ENCODE peak calls at places on chromosome 1, in eight cellular contexts. One of them, this sample, is unnamed.

GRCh38 chr1:41476807-41477361 is 7.6 kb downstream of the EDN2 start:
- DNase-seq in K562: no peak
- DNase-seq in mesenteric fat pad: no peak
- DNase-seq in epithelial cell of esophagus: no peak
- DNase-seq in lower lobe of right lung: peak
- DNase-seq in DMS153: peak
- DNase-seq in stimulated activated CD4-positive, alpha-beta T cell treated with anti-CD3 and anti-CD28 coated beads, TNF-alpha, amount 100 ng/mL, for 1 hour: no peak
- DNase-seq in activated gamma-delta T cell: no peak
- DNase-seq in this sample: no peak

GRCh38 chr1:143625886-143626285 is 345.9 kb downstream of the FAM72C start:
- DNase-seq in DMS153: no peak
- DNase-seq in K562: peak
- DNase-seq in stimulated activated CD4-positive, alpha-beta T cell treated with anti-CD3 and anti-CD28 coated beads, TNF-alpha, amount 100 ng/mL, for 1 hour: no peak
- DNase-seq in mesenteric fat pad: no peak
- DNase-seq in epithelial cell of esophagus: no peak
- DNase-seq in lower lobe of right lung: no peak
- DNase-seq in activated gamma-delta T cell: no peak
- DNase-seq in this sample: no peak

GRCh38 chr1:199394856-199395255 is 632.7 kb upstream of the NR5A2 start:
- DNase-seq in activated gamma-delta T cell: no peak
- DNase-seq in stimulated activated CD4-positive, alpha-beta T cell treated with anti-CD3 and anti-CD28 coated beads, TNF-alpha, amount 100 ng/mL, for 1 hour: no peak
- DNase-seq in epithelial cell of esophagus: peak
- DNase-seq in DMS153: no peak
- DNase-seq in mesenteric fat pad: no peak
- DNase-seq in K562: no peak
- DNase-seq in lower lobe of right lung: no peak
- DNase-seq in this sample: no peak

GRCh38 chr1:206727981-206728380 is 42.6 kb upstream of the IL19 start:
- DNase-seq in K562: no peak
- DNase-seq in DMS153: no peak
- DNase-seq in activated gamma-delta T cell: no peak
- DNase-seq in lower lobe of right lung: no peak
- DNase-seq in epithelial cell of esophagus: no peak
- DNase-seq in stimulated activated CD4-positive, alpha-beta T cell treated with anti-CD3 and anti-CD28 coated beads, TNF-alpha, amount 100 ng/mL, for 1 hour: no peak
- DNase-seq in mesenteric fat pad: peak
- DNase-seq in this sample: no peak

GRCh38 chr1:174005032-174005431 is 17.1 kb downstream of the RC3H1 start:
- DNase-seq in stimulated activated CD4-positive, alpha-beta T cell treated with anti-CD3 and anti-CD28 coated beads, TNF-alpha, amount 100 ng/mL, for 1 hour: no peak
- DNase-seq in mesenteric fat pad: no peak
- DNase-seq in epithelial cell of esophagus: peak
- DNase-seq in DMS153: peak
- DNase-seq in activated gamma-delta T cell: no peak
- DNase-seq in K562: no peak
- DNase-seq in lower lobe of right lung: no peak
- DNase-seq in this sample: peak

GRCh38 chr1:110084226-110085078 is 14.0 kb upstream of the ALX3 start:
- DNase-seq in DMS153: no peak
- DNase-seq in mesenteric fat pad: no peak
- DNase-seq in K562: no peak
- DNase-seq in stimulated activated CD4-positive, alpha-beta T cell treated with anti-CD3 and anti-CD28 coated beads, TNF-alpha, amount 100 ng/mL, for 1 hour: no peak
- DNase-seq in epithelial cell of esophagus: peak
- DNase-seq in activated gamma-delta T cell: no peak
- DNase-seq in lower lobe of right lung: peak
- DNase-seq in this sample: no peak

GRCh38 chr1:177937931-177938330 is 31.9 kb downstream of the SEC16B start:
- DNase-seq in mesenteric fat pad: no peak
- DNase-seq in DMS153: no peak
- DNase-seq in lower lobe of right lung: no peak
- DNase-seq in activated gamma-delta T cell: no peak
- DNase-seq in epithelial cell of esophagus: peak
- DNase-seq in stimulated activated CD4-positive, alpha-beta T cell treated with anti-CD3 and anti-CD28 coated beads, TNF-alpha, amount 100 ng/mL, for 1 hour: no peak
- DNase-seq in K562: no peak
- DNase-seq in this sample: no peak

GRCh38 chr1:209808059-209808494 is 2.1 kb upstream of the IRF6 start:
- DNase-seq in epithelial cell of esophagus: peak
- DNase-seq in stimulated activated CD4-positive, alpha-beta T cell treated with anti-CD3 and anti-CD28 coated beads, TNF-alpha, amount 100 ng/mL, for 1 hour: no peak
- DNase-seq in DMS153: peak
- DNase-seq in activated gamma-delta T cell: no peak
- DNase-seq in lower lobe of right lung: peak
- DNase-seq in K562: peak
- DNase-seq in mesenteric fat pad: no peak
- DNase-seq in this sample: no peak

GRCh38 chr1:119964673-119965363 is 68.5 kb upstream of the ADAM30 start:
- DNase-seq in stimulated activated CD4-positive, alpha-beta T cell treated with anti-CD3 and anti-CD28 coated beads, TNF-alpha, amount 100 ng/mL, for 1 hour: no peak
- DNase-seq in epithelial cell of esophagus: no peak
- DNase-seq in lower lobe of right lung: no peak
- DNase-seq in activated gamma-delta T cell: no peak
- DNase-seq in K562: no peak
- DNase-seq in mesenteric fat pad: no peak
- DNase-seq in DMS153: no peak
- DNase-seq in this sample: no peak